ENCODE peak calls at places on chromosomes 5 and 9, in five cellular contexts. O, K, V, L and S are unnamed samples.

GRCh38 chr9:81002242-81002641 is 687.1 kb downstream of the TLE1 start:
- DNase-seq in O (no peak), K (no peak), V (peak; percentile 19), L (no peak), S (no peak)

GRCh38 chr5:179407191-179408175 is 62.2 kb upstream of the ADAMTS2 start:
- DNase-seq in O (no peak), K (peak; percentile 51), V (no peak), L (no peak), S (peak; percentile 48)

GRCh38 chr5:156824800-156825199 is 25.3 kb upstream of the PPP1R2B start:
- DNase-seq in O (peak; percentile 20), K (no peak), V (peak; percentile 20), L (no peak), S (peak; percentile 20)

GRCh38 chr9:110799396-110799795 is 130.8 kb downstream of the MUSK start:
- DNase-seq in O (no peak), K (no peak), V (no peak), L (no peak), S (no peak)

GRCh38 chr5:176679365-176680225 is 32.3 kb downstream of the TSPAN17 start:
- DNase-seq in O (no peak), K (no peak), V (peak; percentile 10), L (no peak), S (no peak)

GRCh38 chr5:169301386-169301930 is 519 bp upstream of the SLIT3 start:
- DNase-seq in O (no peak), K (no peak), V (no peak), L (no peak), S (no peak)

GRCh38 chr5:73625905-73626811 is at the start of gene ARHGEF28:
- DNase-seq in O (peak; percentile 70), K (peak; percentile 65), V (peak; percentile 47), L (peak; percentile 90), S (peak; percentile 66)

GRCh38 chr5:156414381-156414780 is 87.4 kb downstream of the SGCD start:
- DNase-seq in O (no peak), K (no peak), V (peak; percentile 15), L (no peak), S (peak; percentile 80)

GRCh38 chr5:175418252-175418651 is 25.7 kb downstream of the DRD1 start:
- DNase-seq in O (no peak), K (no peak), V (no peak), L (no peak), S (no peak)

GRCh38 chr9:116475201-116475600 is 211.9 kb upstream of the TRIM32 start:
- DNase-seq in O (no peak), K (no peak), V (peak; percentile 48), L (no peak), S (no peak)

GRCh38 chr5:107968998-107969397 is 298.3 kb upstream of the EFNA5 start:
- DNase-seq in O (no peak), K (no peak), V (peak; percentile 40), L (no peak), S (no peak)

GRCh38 chr9:76452839-76453238 is 6.1 kb upstream of the GCNT1 start:
- DNase-seq in O (no peak), K (no peak), V (no peak), L (no peak), S (no peak)

GRCh38 chr5:171412186-171412585 is 7.3 kb upstream of the FGF18 start:
- DNase-seq in O (peak; percentile 3), K (no peak), V (no peak), L (no peak), S (no peak)

GRCh38 chr5:11269515-11269914 is 508.5 kb upstream of the DAP start:
- DNase-seq in O (no peak), K (no peak), V (no peak), L (no peak), S (no peak)

GRCh38 chr5:121693864-121694263 is 157.8 kb upstream of the FTMT start:
- DNase-seq in O (no peak), K (no peak), V (no peak), L (no peak), S (no peak)

GRCh38 chr5:58460727-58461286 is 921 bp upstream of the PLK2 start:
- DNase-seq in O (peak; percentile 93), K (peak; percentile 88), V (peak; percentile 89), L (no peak), S (peak; percentile 83)

GRCh38 chr9:81318571-81318970 is 370.8 kb downstream of the TLE1 start:
- DNase-seq in O (no peak), K (no peak), V (peak; percentile 61), L (no peak), S (peak; percentile 76)

DNA sequence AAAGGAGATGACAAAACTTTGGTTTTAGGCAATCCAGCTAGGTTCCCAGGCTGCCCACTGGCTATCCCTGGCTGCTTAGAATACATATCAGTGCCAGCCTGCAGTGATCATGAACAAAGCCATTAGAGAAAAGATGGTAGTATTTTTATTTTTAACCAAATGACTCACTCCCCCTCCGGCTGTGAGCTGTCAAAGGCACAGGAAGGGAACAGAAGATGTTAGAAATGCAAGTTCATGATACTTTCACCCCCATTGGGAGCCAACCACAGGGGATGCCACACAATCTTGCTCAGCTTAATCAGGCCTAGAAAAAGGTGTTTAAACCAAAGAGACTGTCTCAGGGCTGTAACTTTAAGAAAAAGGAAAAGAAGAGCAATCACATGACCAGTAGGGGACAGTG is 70.3 kb upstream of the ASTN2 start:
- DNase-seq in O (no peak), K (no peak), V (peak; percentile 4), L (no peak), S (no peak)
- H3K4me3 ChIP-seq in O (no peak overlapping the region), K (no peak overlapping the region), V (no peak overlapping the region), L (no peak overlapping the region), S (no peak overlapping the region)

DNA sequence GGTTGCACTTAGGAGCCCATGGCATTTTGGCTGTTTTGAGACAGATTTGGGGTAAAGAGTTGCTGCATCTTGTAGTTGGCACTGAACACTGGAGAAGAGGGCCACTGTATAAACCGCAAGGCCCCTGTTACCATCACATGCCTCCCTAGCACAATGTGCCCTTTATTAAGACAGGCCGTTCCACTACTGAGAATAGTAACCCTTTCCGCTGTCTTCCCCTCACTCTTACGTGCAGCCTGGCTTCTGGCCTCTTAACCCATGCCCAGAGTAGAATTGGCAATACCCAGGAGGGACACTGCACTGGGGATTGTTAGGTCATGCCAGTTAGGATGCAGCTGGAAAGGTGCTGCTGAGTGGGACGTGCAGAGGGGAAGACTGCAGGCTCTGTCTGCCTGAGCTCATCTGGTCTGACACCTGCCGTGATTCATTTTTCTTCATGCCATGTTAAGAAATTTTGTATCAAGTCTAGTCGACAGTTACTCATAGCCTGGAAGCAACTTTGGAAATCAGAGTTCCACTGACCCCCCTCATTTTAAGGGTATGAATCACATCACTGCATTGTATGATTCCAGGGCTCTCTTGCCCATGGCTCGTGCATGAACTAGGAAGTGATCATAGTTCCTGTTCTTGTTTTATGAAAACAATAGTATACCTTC is 146.9 kb upstream of the DMRT1 start:
- DNase-seq in O (no peak), K (peak; percentile 59), V (peak; percentile 74), L (no peak), S (peak; percentile 57)
- H3K4me3 ChIP-seq in O (no peak overlapping the region), K (peak overlapping the region; percentile 70), V (no peak overlapping the region), L (no peak overlapping the region), S (peak overlapping the region; percentile 1)

GRCh38 chr9:125674981-125675973 is 31.7 kb downstream of the MAPKAP1 start:
- DNase-seq in O (no peak), K (no peak), V (peak; percentile 87), L (no peak), S (peak; percentile 75)
- H3K4me3 ChIP-seq in O (no peak overlapping the region), K (no peak overlapping the region), V (no peak overlapping the region), L (no peak overlapping the region), S (no peak overlapping the region)

GRCh38 chr9:98942906-98943681 is 613 bp upstream of the COL15A1 start:
- DNase-seq in O (no peak), K (no peak), V (no peak), L (no peak), S (no peak)
- H3K4me3 ChIP-seq in O (no peak overlapping the region), K (peak overlapping the region; percentile 72), V (no peak overlapping the region), L (peak overlapping the region; percentile 34), S (peak overlapping the region; percentile 86)

DNA sequence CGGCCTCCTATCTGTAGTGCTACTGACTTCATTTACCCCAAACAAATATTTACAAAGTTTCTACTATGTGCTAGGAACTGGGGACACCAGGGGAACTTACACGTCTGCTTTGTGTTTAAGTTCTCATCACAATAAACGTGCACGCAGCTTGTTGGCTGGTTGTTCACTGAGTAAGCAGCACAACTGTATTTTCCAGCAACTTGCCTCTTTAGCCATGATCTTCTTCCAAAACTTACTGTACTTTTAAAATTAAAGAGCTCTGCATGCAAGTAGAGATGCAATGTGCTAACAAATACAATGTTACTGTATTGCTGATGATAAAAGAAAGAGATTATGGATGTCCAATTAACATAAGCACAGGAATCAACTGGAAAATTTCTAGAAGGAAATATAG is 62.8 kb downstream of the RAPGEF1 start:
- DNase-seq in O (no peak), K (no peak), V (peak; percentile 54), L (no peak), S (no peak)
- H3K4me3 ChIP-seq in O (no peak overlapping the region), K (no peak overlapping the region), V (no peak overlapping the region), L (no peak overlapping the region), S (peak overlapping the region; percentile 1)

GRCh38 chr5:144206136-144206535 is 35.5 kb downstream of the KCTD16 start:
- DNase-seq in O (no peak), K (no peak), V (no peak), L (no peak), S (no peak)
- H3K4me3 ChIP-seq in O (no peak overlapping the region), K (no peak overlapping the region), V (no peak overlapping the region), L (no peak overlapping the region), S (no peak overlapping the region)

GRCh38 chr5:41903382-41903891 is 707 bp upstream of the RIMOC1 start:
- DNase-seq in O (no peak), K (no peak), V (no peak), L (no peak), S (no peak)
- H3K4me3 ChIP-seq in O (peak overlapping the region; percentile 92), K (peak overlapping the region; percentile 87), V (peak overlapping the region; percentile 92), L (peak overlapping the region; percentile 18), S (peak overlapping the region; percentile 74)